ENCODE peak calls at places on chromosome 22, in five cellular contexts. P, A, K, N and O are unnamed samples.

GRCh38 chr22:50505276-50505775 is 2.2 kb downstream of the LMF2 start:
- DNase-seq in P (no peak), A (no peak), K (no peak), N (peak; percentile 9), O (no peak)

GRCh38 chr22:49437956-49438355 is 389.7 kb downstream of the BRD1 start:
- DNase-seq in P (no peak), A (no peak), K (no peak), N (no peak), O (no peak)

GRCh38 chr22:46584081-46584903 is 35.9 kb upstream of the GRAMD4 start:
- DNase-seq in P (no peak), A (no peak), K (no peak), N (no peak), O (no peak)

GRCh38 chr22:50258361-50259292 is 2.9 kb downstream of the MAPK12 start:
- DNase-seq in P (no peak), A (peak; percentile 53), K (peak; percentile 56), N (no peak), O (no peak)

GRCh38 chr22:50706481-50707125 is 31.4 kb upstream of the ACR start:
- DNase-seq in P (no peak), A (no peak), K (no peak), N (no peak), O (no peak)

GRCh38 chr22:46756097-46756496 is 6.4 kb upstream of the TBC1D22A start:
- DNase-seq in P (no peak), A (no peak), K (no peak), N (no peak), O (no peak)

GRCh38 chr22:24112188-24112587 is 69.1 kb upstream of the SUSD2 start:
- DNase-seq in P (no peak), A (no peak), K (no peak), N (no peak), O (no peak)

GRCh38 chr22:35071784-35072183 is 5.8 kb downstream of the ISX start:
- DNase-seq in P (no peak), A (no peak), K (no peak), N (no peak), O (no peak)

GRCh38 chr22:17232406-17232805 is 13.2 kb upstream of the ADA2 start:
- DNase-seq in P (no peak), A (no peak), K (no peak), N (no peak), O (no peak)

GRCh38 chr22:23088199-23088604 is 17.9 kb downstream of the GNAZ start:
- DNase-seq in P (no peak), A (no peak), K (peak; percentile 78), N (no peak), O (no peak)

GRCh38 chr22:26658671-26659478 is 1.5 kb downstream of the MIAT start:
- DNase-seq in P (peak; percentile 84), A (no peak), K (peak; percentile 40), N (peak; percentile 85), O (peak; percentile 77)

GRCh38 chr22:23767303-23767672 is 484 bp downstream of the CHCHD10 start:
- DNase-seq in P (no peak), A (no peak), K (no peak), N (no peak), O (no peak)

GRCh38 chr22:21012446-21013407 is 2.2 kb upstream of the P2RX6 start:
- DNase-seq in P (no peak), A (no peak), K (no peak), N (no peak), O (no peak)

GRCh38 chr22:24510694-24511625 is 15.8 kb downstream of the UPB1 start:
- DNase-seq in P (peak; percentile 94), A (no peak), K (peak; percentile 68), N (no peak), O (no peak)

GRCh38 chr22:24471570-24471969 is 23.6 kb upstream of the UPB1 start:
- DNase-seq in P (no peak), A (peak; percentile 59), K (no peak), N (no peak), O (no peak)

GRCh38 chr22:21681566-21682370 is 16.0 kb downstream of the PPIL2 start:
- DNase-seq in P (no peak), A (no peak), K (no peak), N (no peak), O (no peak)

GRCh38 chr22:39234157-39234793 is 10.5 kb downstream of the PDGFB start:
- DNase-seq in P (no peak), A (peak; percentile 80), K (no peak), N (peak; percentile 18), O (no peak)
- TF ChIP-seq CTCF in P (no peak), A (peak; percentile 7), K (no peak), N (no peak), O (no peak)

GRCh38 chr22:43783777-43784176 is 28.3 kb downstream of the EFCAB6 start:
- DNase-seq in P (no peak), A (no peak), K (no peak), N (no peak), O (no peak)
- TF ChIP-seq CTCF in P (no peak), A (no peak), K (no peak), N (no peak), O (no peak)

DNA sequence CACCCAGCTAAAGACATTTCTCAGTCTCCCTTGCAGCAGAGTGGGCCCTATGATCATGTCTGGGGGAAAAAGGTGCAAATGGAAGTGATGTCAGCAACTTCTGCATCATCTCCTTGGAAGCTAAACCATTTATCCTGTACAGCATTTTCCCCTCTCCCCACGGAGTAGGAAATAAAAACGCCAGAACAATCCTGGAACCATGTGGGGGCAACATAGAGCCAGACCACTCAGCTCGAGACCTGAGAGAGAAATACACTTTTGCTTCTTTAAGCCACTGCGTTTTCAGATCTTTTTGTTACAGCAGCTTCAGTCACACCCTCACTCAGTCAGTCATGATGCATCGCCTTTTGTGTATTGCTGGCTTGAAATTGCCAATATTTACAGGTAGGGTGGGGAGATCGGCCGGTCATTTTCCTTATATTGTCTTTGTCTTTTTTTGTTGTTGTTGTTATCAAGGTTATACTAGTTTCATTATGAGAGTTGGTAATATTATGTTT is 9.1 kb upstream of the RAC2 start:
- DNase-seq in P (no peak), A (no peak), K (no peak), N (no peak), O (no peak)
- TF ChIP-seq CTCF in P (no peak), A (no peak), K (no peak), N (no peak), O (no peak)

GRCh38 chr22:30439836-30440235 is 14.3 kb downstream of the MTFP1 start:
- DNase-seq in P (no peak), A (no peak), K (no peak), N (no peak), O (no peak)

GRCh38 chr22:30441088-30441487 is 15.5 kb downstream of the MTFP1 start:
- DNase-seq in P (no peak), A (no peak), K (no peak), N (no peak), O (no peak)

GRCh38 chr22:30444632-30445437 is 19.3 kb downstream of the MTFP1 start:
- DNase-seq in P (peak; percentile 62), A (no peak), K (peak; percentile 67), N (peak; percentile 75), O (peak; percentile 87)

DNA sequence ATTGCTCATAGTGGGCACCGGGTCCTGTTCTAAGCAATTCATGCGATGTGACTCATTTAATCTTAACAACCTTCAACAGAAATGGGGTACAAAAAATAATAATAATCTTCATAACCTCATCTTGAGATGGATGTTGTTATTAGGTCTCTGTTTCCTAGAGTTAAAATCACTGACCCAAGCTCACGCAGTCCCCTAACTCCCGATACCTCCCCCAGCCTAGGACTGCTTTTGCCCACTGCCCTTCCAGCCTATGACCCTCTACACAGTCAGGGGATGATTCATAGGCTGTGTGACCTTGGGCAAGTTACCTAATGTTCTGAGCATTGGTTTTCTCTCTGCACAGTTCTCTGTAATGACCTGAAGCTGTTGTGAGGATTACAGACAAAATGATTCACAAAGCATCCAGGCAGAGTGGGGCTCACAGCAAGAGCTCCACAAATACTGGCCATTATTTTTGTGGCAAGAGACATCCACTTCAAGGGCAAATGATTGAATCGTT is 19.9 kb downstream of the MTFP1 start:
- DNase-seq in P (no peak), A (no peak), K (no peak), N (no peak), O (no peak)
- TF ChIP-seq CTCF in P (no peak), A (no peak), K (peak; percentile 0), N (no peak), O (no peak)

DNA sequence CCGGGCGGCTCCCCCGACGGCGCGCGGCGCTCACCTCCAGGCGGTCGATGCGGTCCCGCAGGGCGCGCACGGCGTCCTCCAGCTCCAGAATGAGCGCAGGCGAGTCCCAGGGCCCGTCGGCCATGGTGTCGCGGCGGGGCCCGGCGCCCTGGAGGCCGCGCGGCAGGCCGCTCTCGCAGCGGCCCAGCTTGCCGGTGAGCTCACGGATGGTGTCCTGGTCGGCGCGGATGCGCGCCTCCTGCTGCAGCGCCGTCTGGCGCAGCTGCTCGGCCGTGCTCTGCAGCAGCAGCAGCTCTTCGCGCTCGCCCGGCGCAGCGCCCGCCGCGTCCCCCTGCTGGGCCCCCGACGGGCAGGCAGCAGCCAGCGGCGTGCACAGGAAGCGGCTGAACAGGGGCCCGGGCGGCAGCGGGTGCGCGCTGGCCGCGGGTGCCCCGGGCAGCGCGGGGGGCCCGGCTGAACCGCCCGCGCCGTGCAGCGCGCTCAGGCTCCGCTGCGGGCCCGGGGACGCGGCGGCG is 570 bp downstream of the NPTXR start:
- DNase-seq in P (peak; percentile 80), A (peak; percentile 60), K (peak; percentile 38), N (peak; percentile 69), O (peak; percentile 69)
- TF ChIP-seq CTCF in P (no peak), A (no peak), K (no peak), N (peak; percentile 29), O (no peak)

GRCh38 chr22:19520566-19521305 is 3.5 kb downstream of the CLDN5 start:
- DNase-seq in P (no peak), A (no peak), K (no peak), N (no peak), O (no peak)
- TF ChIP-seq CTCF in P (no peak), A (no peak), K (no peak), N (no peak), O (no peak)

GRCh38 chr22:30435674-30436126 is 10.1 kb downstream of the MTFP1 start:
- DNase-seq in P (no peak), A (no peak), K (peak; percentile 56), N (peak; percentile 72), O (peak; percentile 61)
- TF ChIP-seq CTCF in P (no peak), A (no peak), K (no peak), N (no peak), O (no peak)

DNA sequence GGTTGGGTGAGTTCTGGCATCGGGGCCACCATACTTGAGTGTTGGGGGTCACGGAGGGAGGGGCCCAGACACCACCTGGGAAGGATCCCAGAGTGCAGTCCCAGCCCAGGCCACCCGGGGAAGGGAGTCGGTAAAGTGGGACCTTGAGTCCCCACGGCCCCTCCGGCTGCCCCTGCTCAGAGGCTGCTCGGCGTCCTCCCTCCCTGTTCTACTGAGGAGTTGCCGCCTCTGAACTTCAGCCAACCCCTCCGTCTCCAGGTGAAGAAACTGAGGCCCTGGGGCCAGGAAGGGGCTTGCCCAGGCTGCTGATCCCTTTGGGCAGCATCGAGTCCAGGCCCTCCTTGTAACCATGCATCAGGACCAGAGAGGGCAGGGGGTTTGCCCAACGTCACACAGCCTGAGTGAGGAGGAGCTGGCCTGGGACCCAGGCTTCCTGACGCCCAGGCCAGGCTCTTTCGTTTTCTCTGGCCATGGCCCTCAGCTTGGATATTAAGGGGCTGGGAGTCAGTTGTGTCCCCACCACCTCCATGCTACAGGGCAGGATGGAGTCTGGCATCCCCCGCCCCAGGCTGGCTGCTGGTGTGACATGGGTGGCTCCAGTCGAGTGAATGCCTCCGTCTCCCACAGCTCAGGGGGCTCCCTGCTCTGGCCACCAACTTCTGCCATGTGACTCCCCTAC is 1.3 kb downstream of the PARVG start:
- DNase-seq in P (peak; percentile 33), A (no peak), K (no peak), N (peak; percentile 51), O (no peak)
- TF ChIP-seq CTCF in P (no peak), A (no peak), K (no peak), N (peak; percentile 17), O (peak; percentile 2)